ENCODE peak calls at places on chromosomes 6 and 20, in seven cellular contexts. N, M, U, T, Q, P and L are unnamed samples.

GRCh38 chr6:138572200-138572875 is 73.0 kb upstream of the NHSL1 start:
- DNase-seq in N (peak), M (no peak), U (no peak), T (peak), Q (no peak), P (no peak), L (peak)

GRCh38 chr6:166446146-166446545 is 63.4 kb upstream of the MPC1 start:
- DNase-seq in N (no peak), M (no peak), U (no peak), T (no peak), Q (no peak), P (no peak), L (no peak)

GRCh38 chr6:20186981-20187380 is 25.3 kb downstream of the MBOAT1 start:
- DNase-seq in N (no peak), M (no peak), U (no peak), T (no peak), Q (no peak), P (no peak), L (peak)

GRCh38 chr20:53617791-53618489 is 24.3 kb upstream of the ZNF217 start:
- DNase-seq in N (no peak), M (no peak), U (no peak), T (no peak), Q (no peak), P (no peak), L (no peak)

GRCh38 chr20:38864662-38865061 is 59.2 kb downstream of the PPP1R16B start:
- DNase-seq in N (no peak), M (no peak), U (no peak), T (no peak), Q (peak), P (no peak), L (no peak)

GRCh38 chr20:1906361-1907051 is 11.3 kb downstream of the SIRPA start:
- DNase-seq in N (no peak), M (no peak), U (peak), T (no peak), Q (no peak), P (no peak), L (no peak)

GRCh38 chr6:55825402-55826051 is 49.9 kb downstream of the BMP5 start:
- DNase-seq in N (peak), M (no peak), U (no peak), T (peak), Q (no peak), P (no peak), L (peak)

GRCh38 chr6:17098538-17098937 is 3.3 kb upstream of the STMND1 start:
- DNase-seq in N (peak), M (no peak), U (no peak), T (peak), Q (no peak), P (no peak), L (peak)

GRCh38 chr6:143270026-143270425 is 180.5 kb downstream of the ADAT2 start:
- DNase-seq in N (no peak), M (no peak), U (no peak), T (no peak), Q (no peak), P (no peak), L (peak)

GRCh38 chr6:135667694-135668455 is 170.3 kb upstream of the AHI1 start:
- DNase-seq in N (peak), M (no peak), U (no peak), T (no peak), Q (no peak), P (no peak), L (peak)

GRCh38 chr20:37630161-37630560 is 63.7 kb upstream of the CTNNBL1 start:
- DNase-seq in N (no peak), M (no peak), U (no peak), T (peak), Q (no peak), P (no peak), L (no peak)